ENCODE peak calls at places on chromosomes 1 and 21, in ten cellular contexts. W, I, R, J, K, F, C, V, A and N are unnamed samples.

GRCh38 chr1:113101588-113101987 is 28.6 kb downstream of the LRIG2 start:
- DNase-seq in F (no peak), J (peak; percentile 28), A (no peak), C (no peak), V (no peak), I (no peak), K (no peak), W (no peak), R (no peak), N (peak; percentile 18)

GRCh38 chr1:219317762-219318353 is 144.2 kb downstream of the LYPLAL1 start:
- DNase-seq in F (no peak), C (no peak), A (no peak), I (no peak), R (no peak), J (peak; percentile 42), V (no peak), W (no peak), K (no peak), N (no peak)

GRCh38 chr1:46181343-46182260 is 5.3 kb upstream of the P3R3URF start:
- DNase-seq in F (no peak), W (no peak), V (no peak), R (no peak), C (no peak), I (peak; percentile 64), A (no peak), J (peak; percentile 59), K (no peak), N (peak; percentile 83)

GRCh38 chr21:27954806-27955205 is 987.9 kb upstream of the ADAMTS5 start:
- DNase-seq in J (peak; percentile 61), V (no peak), A (no peak), K (no peak), F (no peak), I (no peak), R (no peak), W (no peak), C (no peak), N (peak; percentile 82)

GRCh38 chr1:4736254-4736653 is 81.8 kb downstream of the AJAP1 start:
- DNase-seq in F (no peak), J (no peak), A (peak; percentile 23), W (no peak), K (no peak), V (no peak), R (no peak), I (no peak), C (no peak), N (no peak)

GRCh38 chr1:218816999-218817398 is 356.7 kb upstream of the LYPLAL1 start:
- DNase-seq in F (no peak), A (no peak), V (no peak), K (no peak), I (no peak), R (no peak), C (no peak), J (no peak), W (no peak), N (no peak)

GRCh38 chr1:232766224-232766890 is 38.9 kb upstream of the MAP10 start:
- DNase-seq in F (no peak), I (peak; percentile 34), V (no peak), J (peak; percentile 36), R (peak; percentile 61), A (no peak), K (peak; percentile 75), W (no peak), C (no peak), N (no peak)

GRCh38 chr1:56188855-56189254 is 390.5 kb downstream of the PLPP3 start:
- DNase-seq in R (no peak), F (no peak), J (no peak), C (no peak), W (no peak), I (no peak), K (no peak), A (no peak), V (no peak), N (no peak)

GRCh38 chr21:15367061-15367626 is 302.3 kb upstream of the NRIP1 start:
- DNase-seq in W (no peak), R (no peak), I (no peak), J (no peak), C (no peak), V (no peak), A (no peak), K (no peak), F (no peak), N (no peak)

GRCh38 chr1:174982971-174983689 is 16.6 kb upstream of the CACYBP start:
- DNase-seq in V (no peak), W (no peak), J (peak; percentile 22), I (peak; percentile 61), R (no peak), A (no peak), F (no peak), C (no peak), K (no peak), N (peak; percentile 83)

GRCh38 chr1:68321084-68321685 is 88.9 kb upstream of the WLS start:
- DNase-seq in C (peak; percentile 62), A (no peak), W (no peak), K (peak; percentile 72), J (peak; percentile 62), R (peak; percentile 84), V (peak; percentile 74), F (peak; percentile 87), I (peak; percentile 71), N (peak; percentile 67)

GRCh38 chr1:87146986-87147385 is 181.7 kb upstream of the LMO4 start:
- DNase-seq in C (no peak), W (no peak), F (no peak), R (no peak), I (no peak), K (no peak), J (no peak), V (no peak), A (no peak), N (no peak)

GRCh38 chr1:174433451-174433850 is 14.3 kb upstream of the GPR52 start:
- DNase-seq in A (no peak), J (peak; percentile 73), R (no peak), C (no peak), K (no peak), I (no peak), V (no peak), F (no peak), W (no peak), N (peak; percentile 51)

GRCh38 chr1:238380167-238380566 is 489.4 kb upstream of the ZP4 start:
- DNase-seq in K (no peak), W (no peak), R (no peak), I (no peak), C (no peak), A (no peak), J (no peak), V (no peak), F (no peak), N (no peak)

GRCh38 chr1:205543351-205544305 is 39.2 kb downstream of the CDK18 start:
- DNase-seq in R (peak; percentile 75), I (peak; percentile 60), W (no peak), J (peak; percentile 92), A (no peak), F (peak; percentile 84), V (peak; percentile 83), C (peak; percentile 81), K (peak; percentile 80), N (peak; percentile 77)

DNA sequence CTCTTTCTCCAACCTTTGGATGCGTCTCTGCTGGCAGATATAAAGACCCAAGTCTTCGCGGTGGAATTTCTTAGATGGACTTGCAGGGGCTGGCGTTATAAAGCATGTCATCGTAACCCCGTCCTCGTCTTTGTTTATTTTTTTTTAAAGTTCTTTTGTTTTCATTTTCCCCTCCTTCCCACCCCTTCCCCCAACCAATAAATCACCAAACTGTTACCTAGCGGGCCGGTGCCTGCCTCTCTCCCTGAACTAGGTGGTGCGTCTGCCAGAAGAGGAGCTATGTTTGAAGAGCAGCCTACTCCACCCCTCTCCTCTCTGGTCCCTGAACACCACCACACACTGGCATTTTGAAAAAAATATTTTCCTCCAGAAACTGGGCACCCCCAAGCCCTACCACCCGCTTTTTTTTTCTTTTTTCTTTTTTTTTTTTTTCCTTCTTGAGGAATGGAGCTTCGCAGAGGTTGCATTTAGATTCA is at the start of gene CACNA1E:
- DNase-seq in F (no peak), A (no peak), R (no peak), I (no peak), K (no peak), W (no peak), C (no peak), V (no peak), J (no peak), N (no peak)
- H3K27me3 ChIP-seq in F (peaks cover 67% of the 10 kb centered on the region), A (peaks cover 22% of the 10 kb centered on the region), R (peaks cover 5% of the 10 kb centered on the region), I (peaks cover 47% of the 10 kb centered on the region), K (peaks cover 68% of the 10 kb centered on the region), W (peaks cover 29% of the 10 kb centered on the region), C (peaks cover 11% of the 10 kb centered on the region), V (peaks cover 67% of the 10 kb centered on the region), J (peaks cover 10% of the 10 kb centered on the region), N (peaks cover 93% of the 10 kb centered on the region)

GRCh38 chr1:61623852-61624251 is 101.1 kb downstream of the TM2D1 start:
- DNase-seq in C (no peak), V (no peak), F (no peak), A (no peak), K (no peak), W (no peak), R (no peak), J (no peak), I (no peak), N (no peak)
- H3K27me3 ChIP-seq in C (no peaks in the 10 kb centered on the region), V (no peaks in the 10 kb centered on the region), F (no peaks in the 10 kb centered on the region), A (no peaks in the 10 kb centered on the region), K (no peaks in the 10 kb centered on the region), W (no peaks in the 10 kb centered on the region), R (no peaks in the 10 kb centered on the region), J (no peaks in the 10 kb centered on the region), I (no peaks in the 10 kb centered on the region), N (no peaks in the 10 kb centered on the region)

GRCh38 chr1:111968511-111968910 is 21.0 kb downstream of the KCND3 start:
- DNase-seq in I (no peak), F (no peak), V (no peak), J (no peak), R (no peak), K (no peak), W (no peak), A (no peak), C (no peak), N (no peak)
- H3K27me3 ChIP-seq in I (no peaks in the 10 kb centered on the region), F (no peaks in the 10 kb centered on the region), V (no peaks in the 10 kb centered on the region), J (no peaks in the 10 kb centered on the region), R (no peaks in the 10 kb centered on the region), K (peaks cover 3% of the 10 kb centered on the region), W (no peaks in the 10 kb centered on the region), A (peaks cover 3% of the 10 kb centered on the region), C (no peaks in the 10 kb centered on the region), N (peaks cover 26% of the 10 kb centered on the region)

DNA sequence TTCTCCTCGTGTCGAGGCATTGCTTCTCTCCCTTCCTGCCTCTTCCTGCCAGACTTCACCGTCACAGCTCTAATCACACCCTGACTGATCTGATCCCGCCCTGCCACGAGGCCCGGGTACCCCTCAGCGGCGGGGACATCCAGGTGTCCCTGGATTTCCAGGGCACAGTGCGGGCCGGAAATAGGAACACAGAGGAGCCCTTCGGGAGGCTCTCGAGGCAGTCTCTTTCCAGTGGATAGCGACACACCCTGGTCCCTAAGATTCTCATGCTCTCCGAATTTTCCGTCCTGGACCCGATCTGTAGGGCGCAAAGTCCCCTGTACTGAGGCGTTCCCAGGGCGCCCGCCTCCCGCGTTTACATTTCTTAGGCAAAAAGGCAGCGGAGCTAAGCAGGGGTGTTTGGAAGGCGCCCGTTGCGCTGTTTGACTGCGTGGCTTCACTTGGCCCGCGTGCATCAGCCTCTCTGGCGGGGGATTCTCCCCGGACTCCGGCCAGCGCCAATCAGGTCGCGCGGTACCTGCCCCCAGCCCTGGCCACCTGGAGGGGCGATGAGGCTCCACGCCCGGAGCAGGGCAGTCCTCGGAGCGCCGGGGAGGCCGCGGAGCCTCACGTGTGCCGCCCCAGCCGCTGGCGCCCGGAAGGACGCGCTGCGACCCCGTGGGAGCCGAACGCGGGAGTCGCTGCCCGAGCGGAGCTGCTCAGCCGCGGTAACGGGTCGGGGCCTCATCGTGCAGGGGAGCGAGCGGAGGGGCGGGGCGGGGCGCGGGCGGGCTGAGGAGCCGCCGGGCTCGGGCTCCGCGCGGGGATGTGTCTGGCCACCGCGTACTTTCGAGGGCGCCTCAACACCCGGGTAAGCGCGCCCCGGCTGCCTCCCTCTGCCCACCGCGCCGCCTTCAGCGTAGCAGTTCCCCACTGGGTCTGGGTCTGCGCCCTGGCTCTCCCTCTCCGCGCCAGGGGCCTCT is at the start of gene FAM163A:
- DNase-seq in A (peak; percentile 8), V (no peak), W (no peak), R (no peak), J (no peak), K (no peak), C (no peak), I (no peak), F (no peak), N (peak; percentile 21)
- H3K27me3 ChIP-seq in A (peaks cover 62% of the 10 kb centered on the region), V (peaks cover 47% of the 10 kb centered on the region), W (no peaks in the 10 kb centered on the region), R (peaks cover 18% of the 10 kb centered on the region), J (peaks cover 40% of the 10 kb centered on the region), K (peaks cover 78% of the 10 kb centered on the region), C (peaks cover 4% of the 10 kb centered on the region), I (peaks cover 49% of the 10 kb centered on the region), F (peaks cover 34% of the 10 kb centered on the region), N (peaks cover 65% of the 10 kb centered on the region)